ENCODE peak calls at places on chromosomes 3 and 15, in nine cellular contexts. One of them, this sample, is unnamed.

GRCh38 chr15:40306908-40307307 is 827 bp downstream of the PLCB2 start:
- DNase-seq in transverse colon: no peak
- DNase-seq in Panc1: no peak
- DNase-seq in left ventricle myocardium inferior: no peak
- DNase-seq in endothelial cell of umbilical vein: no peak
- DNase-seq in mucosa of descending colon: peak; percentile 33
- DNase-seq in IMR-90: no peak
- DNase-seq in heart left ventricle: no peak
- DNase-seq in PC-3: no peak
- DNase-seq in this sample: no peak

GRCh38 chr3:55630280-55630920 is 143.3 kb upstream of the WNT5A start:
- DNase-seq in mucosa of descending colon: peak; percentile 48
- DNase-seq in transverse colon: peak; percentile 61
- DNase-seq in Panc1: no peak
- DNase-seq in left ventricle myocardium inferior: no peak
- DNase-seq in PC-3: no peak
- DNase-seq in heart left ventricle: no peak
- DNase-seq in IMR-90: no peak
- DNase-seq in endothelial cell of umbilical vein: no peak
- DNase-seq in this sample: no peak

GRCh38 chr3:180320631-180321030 is 281.3 kb upstream of the TTC14 start:
- DNase-seq in heart left ventricle: no peak
- DNase-seq in transverse colon: no peak
- DNase-seq in Panc1: no peak
- DNase-seq in mucosa of descending colon: no peak
- DNase-seq in left ventricle myocardium inferior: no peak
- DNase-seq in PC-3: no peak
- DNase-seq in IMR-90: no peak
- DNase-seq in endothelial cell of umbilical vein: no peak
- DNase-seq in this sample: no peak

GRCh38 chr3:151688571-151688970 is 45.2 kb upstream of the AADACL2 start:
- DNase-seq in Panc1: no peak
- DNase-seq in transverse colon: no peak
- DNase-seq in IMR-90: no peak
- DNase-seq in endothelial cell of umbilical vein: no peak
- DNase-seq in PC-3: no peak
- DNase-seq in left ventricle myocardium inferior: no peak
- DNase-seq in mucosa of descending colon: no peak
- DNase-seq in heart left ventricle: no peak
- DNase-seq in this sample: no peak

GRCh38 chr3:146148468-146148931 is 12.5 kb downstream of the PLOD2 start:
- DNase-seq in endothelial cell of umbilical vein: peak; percentile 48
- DNase-seq in PC-3: peak; percentile 34
- DNase-seq in heart left ventricle: no peak
- DNase-seq in transverse colon: no peak
- DNase-seq in left ventricle myocardium inferior: no peak
- DNase-seq in mucosa of descending colon: no peak
- DNase-seq in Panc1: no peak
- DNase-seq in IMR-90: peak; percentile 47
- DNase-seq in this sample: no peak

GRCh38 chr3:182327196-182327681 is 466.1 kb upstream of the ATP11B start:
- DNase-seq in endothelial cell of umbilical vein: no peak
- DNase-seq in Panc1: no peak
- DNase-seq in PC-3: peak; percentile 54
- DNase-seq in IMR-90: no peak
- DNase-seq in mucosa of descending colon: no peak
- DNase-seq in transverse colon: no peak
- DNase-seq in heart left ventricle: no peak
- DNase-seq in left ventricle myocardium inferior: no peak
- DNase-seq in this sample: no peak

GRCh38 chr15:70584838-70585706 is 178.3 kb downstream of the UACA start:
- DNase-seq in IMR-90: peak; percentile 24
- DNase-seq in heart left ventricle: no peak
- DNase-seq in transverse colon: no peak
- DNase-seq in endothelial cell of umbilical vein: no peak
- DNase-seq in left ventricle myocardium inferior: no peak
- DNase-seq in Panc1: peak; percentile 8
- DNase-seq in PC-3: peak; percentile 78
- DNase-seq in mucosa of descending colon: no peak
- DNase-seq in this sample: no peak

GRCh38 chr15:41996376-41996775 is 24.0 kb upstream of the EHD4 start:
- DNase-seq in transverse colon: no peak
- DNase-seq in mucosa of descending colon: no peak
- DNase-seq in heart left ventricle: no peak
- DNase-seq in Panc1: no peak
- DNase-seq in left ventricle myocardium inferior: no peak
- DNase-seq in endothelial cell of umbilical vein: no peak
- DNase-seq in PC-3: no peak
- DNase-seq in IMR-90: no peak
- DNase-seq in this sample: no peak

GRCh38 chr15:47374222-47374621 is 343.1 kb upstream of the SEMA6D start:
- DNase-seq in PC-3: peak; percentile 39
- DNase-seq in Panc1: no peak
- DNase-seq in heart left ventricle: no peak
- DNase-seq in IMR-90: peak; percentile 42
- DNase-seq in left ventricle myocardium inferior: no peak
- DNase-seq in mucosa of descending colon: no peak
- DNase-seq in endothelial cell of umbilical vein: peak; percentile 52
- DNase-seq in transverse colon: no peak
- DNase-seq in this sample: peak; percentile 27

GRCh38 chr15:65156692-65157091 is 23.1 kb upstream of the PDCD7 start:
- DNase-seq in PC-3: no peak
- DNase-seq in transverse colon: no peak
- DNase-seq in IMR-90: no peak
- DNase-seq in Panc1: no peak
- DNase-seq in left ventricle myocardium inferior: no peak
- DNase-seq in mucosa of descending colon: no peak
- DNase-seq in endothelial cell of umbilical vein: no peak
- DNase-seq in heart left ventricle: no peak
- DNase-seq in this sample: no peak

GRCh38 chr3:159458010-159458409 is 530.6 kb upstream of the IL12A start:
- DNase-seq in heart left ventricle: no peak
- DNase-seq in mucosa of descending colon: no peak
- DNase-seq in Panc1: no peak
- DNase-seq in endothelial cell of umbilical vein: peak; percentile 58
- DNase-seq in IMR-90: peak; percentile 97
- DNase-seq in PC-3: peak; percentile 98
- DNase-seq in transverse colon: no peak
- DNase-seq in left ventricle myocardium inferior: no peak
- DNase-seq in this sample: no peak

GRCh38 chr15:87669846-87670245 is 586.7 kb downstream of the NTRK3 start:
- DNase-seq in IMR-90: no peak
- DNase-seq in heart left ventricle: no peak
- DNase-seq in transverse colon: no peak
- DNase-seq in Panc1: no peak
- DNase-seq in left ventricle myocardium inferior: no peak
- DNase-seq in mucosa of descending colon: no peak
- DNase-seq in endothelial cell of umbilical vein: no peak
- DNase-seq in PC-3: no peak
- DNase-seq in this sample: no peak

GRCh38 chr15:87671289-87671688 is 585.2 kb downstream of the NTRK3 start:
- DNase-seq in Panc1: no peak
- DNase-seq in PC-3: no peak
- DNase-seq in left ventricle myocardium inferior: no peak
- DNase-seq in transverse colon: no peak
- DNase-seq in endothelial cell of umbilical vein: no peak
- DNase-seq in mucosa of descending colon: no peak
- DNase-seq in IMR-90: no peak
- DNase-seq in heart left ventricle: no peak
- DNase-seq in this sample: no peak

GRCh38 chr15:87667643-87668042 is 588.9 kb downstream of the NTRK3 start:
- DNase-seq in transverse colon: no peak
- DNase-seq in heart left ventricle: no peak
- DNase-seq in mucosa of descending colon: no peak
- DNase-seq in PC-3: no peak
- DNase-seq in IMR-90: no peak
- DNase-seq in Panc1: no peak
- DNase-seq in endothelial cell of umbilical vein: no peak
- DNase-seq in left ventricle myocardium inferior: no peak
- DNase-seq in this sample: no peak

DNA sequence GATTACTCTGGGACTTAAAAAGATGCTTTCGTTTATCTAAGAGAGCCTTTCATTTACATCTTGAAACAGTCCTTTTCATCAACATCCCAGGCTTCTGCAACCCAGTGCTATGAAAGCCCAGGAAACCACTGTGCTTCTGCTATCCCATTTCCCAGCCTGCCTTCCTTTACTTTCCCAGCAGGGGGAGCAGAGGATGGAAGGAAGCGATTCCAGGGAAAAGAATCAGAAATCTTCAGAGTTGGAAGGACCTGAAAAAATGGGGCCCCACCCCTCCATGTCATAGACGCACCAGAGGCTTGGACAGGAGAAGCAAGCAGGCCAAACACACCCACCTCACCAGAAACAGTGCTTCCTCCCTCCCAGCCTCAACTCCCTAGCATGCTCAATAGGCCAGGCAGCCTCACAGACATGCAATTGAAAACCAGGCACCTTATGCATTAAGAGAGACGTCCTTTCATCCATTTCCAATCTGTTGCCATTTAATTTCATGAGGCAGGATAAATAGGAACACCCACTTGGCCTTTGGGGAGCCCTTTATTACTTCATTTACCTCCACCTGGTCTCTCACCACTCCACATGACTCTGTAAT is 584.1 kb downstream of the NTRK3 start:
- DNase-seq in left ventricle myocardium inferior: peak; percentile 16
- DNase-seq in Panc1: no peak
- DNase-seq in endothelial cell of umbilical vein: peak; percentile 2
- DNase-seq in mucosa of descending colon: no peak
- DNase-seq in transverse colon: no peak
- DNase-seq in heart left ventricle: no peak
- DNase-seq in IMR-90: peak; percentile 41
- DNase-seq in PC-3: peak; percentile 38
- DNase-seq in this sample: peak; percentile 22
- H3K4me1 ChIP-seq in left ventricle myocardium inferior: no peaks in the 10 kb centered on the region
- H3K4me1 ChIP-seq in Panc1: no peaks in the 10 kb centered on the region
- H3K4me1 ChIP-seq in endothelial cell of umbilical vein: no peaks in the 10 kb centered on the region
- H3K4me1 ChIP-seq in mucosa of descending colon: no peaks in the 10 kb centered on the region
- H3K4me1 ChIP-seq in transverse colon: no peaks in the 10 kb centered on the region
- H3K4me1 ChIP-seq in heart left ventricle: no peaks in the 10 kb centered on the region
- H3K4me1 ChIP-seq in IMR-90: no peaks in the 10 kb centered on the region
- H3K4me1 ChIP-seq in PC-3: peaks cover 5% of the 10 kb centered on the region
- H3K4me1 ChIP-seq in this sample: no peaks in the 10 kb centered on the region

GRCh38 chr3:176321099-176321498 is 876.2 kb downstream of the TBL1XR1 start:
- DNase-seq in IMR-90: no peak
- DNase-seq in heart left ventricle: no peak
- DNase-seq in Panc1: no peak
- DNase-seq in mucosa of descending colon: no peak
- DNase-seq in left ventricle myocardium inferior: no peak
- DNase-seq in transverse colon: no peak
- DNase-seq in endothelial cell of umbilical vein: no peak
- DNase-seq in PC-3: no peak
- DNase-seq in this sample: no peak
- H3K4me3 ChIP-seq in IMR-90: no peak overlapping the region
- H3K4me3 ChIP-seq in heart left ventricle: no peak overlapping the region
- H3K4me3 ChIP-seq in Panc1: no peak overlapping the region
- H3K4me3 ChIP-seq in mucosa of descending colon: no peak overlapping the region
- H3K4me3 ChIP-seq in left ventricle myocardium inferior: no peak overlapping the region
- H3K4me3 ChIP-seq in transverse colon: no peak overlapping the region
- H3K4me3 ChIP-seq in endothelial cell of umbilical vein: no peak overlapping the region
- H3K4me3 ChIP-seq in PC-3: no peak overlapping the region
- H3K4me3 ChIP-seq in this sample: peak overlapping the region; percentile 48

DNA sequence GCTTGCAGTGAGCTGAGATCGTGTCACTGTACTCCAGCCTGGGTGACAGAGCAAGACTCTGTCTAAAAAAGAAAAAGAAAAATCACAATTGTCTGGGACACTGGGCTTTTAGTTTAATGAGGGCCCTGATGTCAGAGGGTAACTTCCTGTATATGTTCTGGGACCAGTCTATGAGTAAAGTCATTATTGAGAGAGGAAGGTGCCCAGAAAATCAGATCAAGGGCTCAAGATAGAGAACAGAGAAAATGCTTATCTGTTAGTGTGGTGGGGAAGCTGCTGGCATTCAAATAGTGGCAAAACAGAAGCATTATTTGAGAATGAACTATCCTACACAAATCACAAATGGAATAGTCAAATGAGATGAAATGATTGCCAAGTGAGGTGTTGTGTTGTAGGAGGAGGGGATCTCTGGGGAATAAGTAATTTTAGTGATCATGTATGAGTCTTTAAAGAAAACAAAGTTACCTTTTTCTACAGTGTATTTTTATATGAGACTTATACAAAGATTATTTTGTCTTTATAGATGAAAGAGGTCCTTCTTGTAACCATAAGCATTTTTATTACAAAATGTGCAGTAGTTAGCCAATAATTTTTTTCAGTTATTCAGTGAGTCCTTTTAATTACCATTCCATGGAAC is 13.4 kb downstream of the ARIH2 start:
- DNase-seq in heart left ventricle: no peak
- DNase-seq in endothelial cell of umbilical vein: no peak
- DNase-seq in Panc1: no peak
- DNase-seq in IMR-90: no peak
- DNase-seq in transverse colon: no peak
- DNase-seq in PC-3: no peak
- DNase-seq in left ventricle myocardium inferior: no peak
- DNase-seq in mucosa of descending colon: no peak
- DNase-seq in this sample: no peak
- H3K36me3 ChIP-seq in heart left ventricle: peaks cover 48% of the 10 kb centered on the region
- H3K36me3 ChIP-seq in endothelial cell of umbilical vein: peaks cover 2% of the 10 kb centered on the region
- H3K36me3 ChIP-seq in Panc1: peaks cover 9% of the 10 kb centered on the region
- H3K36me3 ChIP-seq in IMR-90: peaks cover 8% of the 10 kb centered on the region
- H3K36me3 ChIP-seq in transverse colon: no peaks in the 10 kb centered on the region
- H3K36me3 ChIP-seq in PC-3: peaks cover 59% of the 10 kb centered on the region
- H3K36me3 ChIP-seq in left ventricle myocardium inferior: peaks cover 52% of the 10 kb centered on the region
- H3K36me3 ChIP-seq in mucosa of descending colon: peaks cover 6% of the 10 kb centered on the region
- H3K36me3 ChIP-seq in this sample: peaks cover under 1% of the 10 kb centered on the region

GRCh38 chr3:122383915-122384697 is at the start of gene FAM162A:
- DNase-seq in left ventricle myocardium inferior: peak; percentile 95
- DNase-seq in Panc1: peak; percentile 74
- DNase-seq in IMR-90: peak; percentile 80
- DNase-seq in mucosa of descending colon: peak; percentile 97
- DNase-seq in transverse colon: peak; percentile 96
- DNase-seq in heart left ventricle: peak; percentile 95
- DNase-seq in endothelial cell of umbilical vein: peak; percentile 96
- DNase-seq in PC-3: peak; percentile 98
- DNase-seq in this sample: peak; percentile 94
- H3K4me1 ChIP-seq in left ventricle myocardium inferior: peaks cover 52% of the 10 kb centered on the region
- H3K4me1 ChIP-seq in Panc1: peaks cover 5% of the 10 kb centered on the region
- H3K4me1 ChIP-seq in IMR-90: no peaks in the 10 kb centered on the region
- H3K4me1 ChIP-seq in mucosa of descending colon: peaks cover 22% of the 10 kb centered on the region
- H3K4me1 ChIP-seq in transverse colon: peaks cover 14% of the 10 kb centered on the region
- H3K4me1 ChIP-seq in heart left ventricle: peaks cover 12% of the 10 kb centered on the region
- H3K4me1 ChIP-seq in endothelial cell of umbilical vein: peaks cover 16% of the 10 kb centered on the region
- H3K4me1 ChIP-seq in PC-3: peaks cover 44% of the 10 kb centered on the region
- H3K4me1 ChIP-seq in this sample: no peaks in the 10 kb centered on the region